ENCODE peak calls at places on chromosomes 12 and 14, in six cellular contexts. K is SK-N-SH, E is neural progenitor cell, L is MM.1S, V is PC-3, O is HCT116. T is an unnamed sample. For H3K79me2, the result is how much of the 10 kb centered on the place peaks cover.

GRCh38 chr14:69632752-69633151 is 21.4 kb downstream of the SUSD6 start:
- DNase-seq in V (no peak), K (no peak), E (no peak), L (no peak), O (no peak), T (no peak)

GRCh38 chr14:93970589-93970966 is 5.8 kb downstream of the ASB2 start:
- DNase-seq in V (peak), O (peak), E (peak), L (peak), K (peak), T (peak)

GRCh38 chr14:90522585-90523191 is 125.9 kb downstream of the CALM1 start:
- DNase-seq in E (peak), L (no peak), V (peak), O (no peak), K (peak), T (peak)

GRCh38 chr14:82501554-82501953 is 967.9 kb upstream of the SEL1L start:
- DNase-seq in O (no peak), E (no peak), K (no peak), L (no peak), V (no peak), T (no peak)

GRCh38 chr14:34223302-34224150 is 238.5 kb downstream of the SPTSSA start:
- DNase-seq in K (no peak), V (peak), E (peak), L (no peak), O (no peak), T (no peak)

GRCh38 chr12:14910090-14910915 is 24.6 kb upstream of the MGP start:
- DNase-seq in O (peak), K (no peak), L (no peak), E (no peak), V (peak), T (peak)

GRCh38 chr12:116578051-116578450 is 18.9 kb downstream of the MAP1LC3B2 start:
- DNase-seq in O (no peak), E (no peak), V (no peak), K (no peak), L (no peak), T (no peak)

GRCh38 chr14:37985826-37986470 is 221.8 kb upstream of the SSTR1 start:
- DNase-seq in K (peak), L (peak), V (peak), O (peak), E (peak), T (peak)

GRCh38 chr14:64266206-64266605 is 28.0 kb downstream of the ESR2 start:
- DNase-seq in O (no peak), V (peak), L (peak), E (no peak), K (no peak), T (peak)

GRCh38 chr14:69625299-69626131 is 14.1 kb downstream of the SUSD6 start:
- DNase-seq in K (no peak), E (no peak), L (peak), V (no peak), O (no peak), T (no peak)

GRCh38 chr12:118467576-118467975 is 91.2 kb downstream of the SUDS3 start:
- DNase-seq in E (no peak), L (no peak), K (no peak), V (no peak), O (no peak), T (no peak)

GRCh38 chr12:57750561-57751431 is 1.3 kb downstream of the CDK4 start:
- DNase-seq in V (no peak), L (no peak), O (no peak), E (no peak), K (no peak), T (no peak)

GRCh38 chr12:3803865-3804472 is 51.1 kb upstream of the CRACR2A start:
- DNase-seq in V (peak), K (peak), E (peak), L (peak), O (peak), T (peak)

GRCh38 chr12:29869916-29870315 is 86.2 kb upstream of the TMTC1 start:
- DNase-seq in L (no peak), K (no peak), V (no peak), E (no peak), O (no peak), T (no peak)

GRCh38 chr14:52077261-52077984 is 8.6 kb upstream of the NID2 start:
- DNase-seq in V (peak), O (no peak), E (no peak), L (no peak), K (no peak), T (peak)

GRCh38 chr14:38208825-38209562 is 1.3 kb downstream of the SSTR1 start:
- DNase-seq in V (no peak), K (no peak), E (peak), L (no peak), O (no peak), T (peak)

GRCh38 chr14:38951451-38951850 is 151.6 kb downstream of the SEC23A start:
- DNase-seq in E (no peak), V (no peak), K (no peak), L (no peak), O (no peak), T (peak)

GRCh38 chr12:89200217-89200616 is 152.1 kb downstream of the DUSP6 start:
- DNase-seq in K (no peak), E (no peak), V (no peak), O (no peak), L (no peak), T (no peak)

GRCh38 chr14:89445252-89445973 is 28.4 kb upstream of the FOXN3 start:
- DNase-seq in E (no peak), L (no peak), K (no peak), V (no peak), O (no peak), T (peak)

GRCh38 chr12:89960011-89960507 is 251.4 kb upstream of the ATP2B1 start:
- DNase-seq in L (no peak), E (no peak), K (no peak), O (no peak), V (peak), T (peak)

GRCh38 chr14:90344920-90345557 is 13.3 kb upstream of the NRDE2 start:
- DNase-seq in K (no peak), O (no peak), L (no peak), V (no peak), E (no peak), T (peak)

GRCh38 chr12:126747530-126748149 is 1519.3 kb upstream of the TMEM132C start:
- DNase-seq in V (peak), L (no peak), O (peak), K (peak), E (peak), T (peak)

GRCh38 chr14:59919582-59920377 is at the start of gene LRRC9:
- DNase-seq in K (peak), V (no peak), E (peak), O (no peak), L (no peak), T (peak)

GRCh38 chr12:5201554-5202243 is 158.0 kb downstream of the KCNA5 start:
- DNase-seq in K (peak), O (no peak), L (no peak), E (peak), V (peak), T (no peak)

GRCh38 chr12:82124711-82125110 is 233.5 kb downstream of the CCDC59 start:
- DNase-seq in K (no peak), E (no peak), O (no peak), V (peak), L (no peak), T (peak)

GRCh38 chr14:35331605-35332516 is 39.7 kb downstream of the PSMA6 start:
- DNase-seq in K (peak), V (peak), O (peak), L (no peak), E (no peak), T (peak)

GRCh38 chr14:40656301-40656700 is 950.4 kb upstream of the LRFN5 start:
- DNase-seq in V (no peak), E (no peak), O (no peak), K (no peak), L (no peak), T (no peak)

GRCh38 chr12:93403988-93404803 is 26.5 kb downstream of the NUDT4 start:
- DNase-seq in E (no peak), V (no peak), L (no peak), K (no peak), O (no peak), T (no peak)

GRCh38 chr12:109861689-109862314 is 18.5 kb downstream of the GLTP start:
- DNase-seq in O (no peak), V (no peak), E (no peak), L (no peak), K (no peak), T (no peak)

GRCh38 chr12:103523771-103524170 is 28.0 kb upstream of the C12orf42 start:
- DNase-seq in E (no peak), V (no peak), K (no peak), O (no peak), L (no peak), T (no peak)

GRCh38 chr12:58298793-58299192 is 357.4 kb downstream of the ATP23 start:
- DNase-seq in L (no peak), K (no peak), E (no peak), V (no peak), O (no peak), T (no peak)

GRCh38 chr14:103374121-103374520 is 11.1 kb upstream of the MARK3 start:
- DNase-seq in L (no peak), O (no peak), K (peak), E (no peak), V (no peak), T (no peak)

GRCh38 chr14:104892517-104893434 is 27.7 kb downstream of the CEP170B start:
- DNase-seq in K (peak), V (no peak), L (no peak), E (no peak), O (no peak), T (no peak)

GRCh38 chr12:32270818-32271710 is 128.3 kb upstream of the FGD4 start:
- DNase-seq in O (no peak), V (peak), K (peak), L (no peak), E (peak), T (peak)

GRCh38 chr14:36264595-36264994 is 55.8 kb downstream of the MBIP start:
- DNase-seq in V (no peak), K (no peak), O (no peak), L (no peak), E (no peak), T (no peak)

GRCh38 chr14:71668186-71668912 is 263.9 kb upstream of the RGS6 start:
- DNase-seq in K (no peak), E (no peak), V (no peak), L (no peak), O (no peak), T (no peak)

GRCh38 chr14:99015833-99016232 is 256.2 kb downstream of the BCL11B start:
- DNase-seq in V (no peak), E (no peak), L (no peak), O (no peak), K (no peak), T (no peak)

GRCh38 chr12:93862424-93862823 is 185.2 kb downstream of the CRADD start:
- DNase-seq in E (no peak), O (no peak), K (no peak), L (no peak), V (no peak), T (peak)

GRCh38 chr12:19082365-19082911 is 47.1 kb upstream of the PLEKHA5 start:
- DNase-seq in V (no peak), O (no peak), L (peak), E (no peak), K (no peak), T (no peak)

GRCh38 chr12:86158956-86159355 is 97.2 kb downstream of the MGAT4C start:
- DNase-seq in V (no peak), K (no peak), O (no peak), L (no peak), E (no peak), T (no peak)
- TF ChIP-seq EZH2phosphoT487 in V (no peak), K (no peak), O (no peak), L (no peak), E (no peak), T (no peak)

GRCh38 chr12:120231316-120232011 is 30.6 kb upstream of the RPLP0 start:
- DNase-seq in O (peak), E (no peak), V (peak), K (no peak), L (no peak), T (peak)

GRCh38 chr12:120230974-120231315 is 30.0 kb upstream of the RPLP0 start:
- DNase-seq in K (no peak), V (no peak), L (no peak), O (no peak), E (no peak), T (no peak)

GRCh38 chr12:120229071-120229582 is 28.2 kb upstream of the RPLP0 start:
- DNase-seq in O (no peak), E (no peak), L (no peak), K (peak), V (peak), T (no peak)

GRCh38 chr12:120229583-120230325 is 28.8 kb upstream of the RPLP0 start:
- DNase-seq in L (no peak), E (peak), K (peak), O (no peak), V (peak), T (peak)

GRCh38 chr12:120230326-120230973 is 29.5 kb upstream of the RPLP0 start:
- DNase-seq in V (peak), L (no peak), O (peak), K (peak), E (peak), T (peak)
- H3K79me2 ChIP-seq in V (half or more), L (under half), O (half or more), K (half or more), E (under half), T (half or more)

DNA sequence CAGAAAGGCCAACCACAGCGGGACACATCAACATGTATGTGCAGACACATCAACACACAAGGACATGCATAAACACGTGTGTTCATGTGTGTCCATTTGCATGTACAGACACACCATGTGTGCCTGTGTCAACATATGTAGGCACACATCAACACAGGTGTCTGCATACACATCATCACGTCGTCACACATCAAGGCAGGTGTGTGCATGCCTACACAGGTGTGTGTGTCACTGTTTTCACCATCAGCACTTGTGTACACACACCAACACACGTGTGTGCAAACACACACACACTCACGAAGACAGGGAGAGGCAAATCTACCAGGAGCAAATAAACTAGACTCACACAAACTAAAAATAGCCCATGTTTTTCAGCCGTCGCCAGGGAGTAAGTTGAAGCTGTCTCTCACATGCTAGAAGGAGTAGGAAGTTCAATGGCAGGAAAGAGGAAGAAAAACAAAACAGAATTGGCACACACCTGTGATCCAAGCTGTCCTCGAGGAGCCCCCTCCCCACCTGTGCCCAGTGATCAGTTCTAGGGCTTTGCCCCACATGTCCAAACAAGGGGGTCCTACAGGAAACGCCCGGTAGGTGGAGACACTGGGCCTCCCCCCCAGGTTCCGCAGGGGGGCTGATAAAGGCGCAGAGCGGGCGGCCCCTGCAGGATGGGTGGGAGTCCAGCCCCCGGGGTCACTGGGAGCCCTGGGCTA is 7.4 kb downstream of the SCARB1 start:
- DNase-seq in O (no peak), V (no peak), L (no peak), K (no peak), E (no peak), T (no peak)
- H3K9ac ChIP-seq in O (no peak), V (no peak), L (no peak), K (no peak), E (no peak), T (no peak)

DNA sequence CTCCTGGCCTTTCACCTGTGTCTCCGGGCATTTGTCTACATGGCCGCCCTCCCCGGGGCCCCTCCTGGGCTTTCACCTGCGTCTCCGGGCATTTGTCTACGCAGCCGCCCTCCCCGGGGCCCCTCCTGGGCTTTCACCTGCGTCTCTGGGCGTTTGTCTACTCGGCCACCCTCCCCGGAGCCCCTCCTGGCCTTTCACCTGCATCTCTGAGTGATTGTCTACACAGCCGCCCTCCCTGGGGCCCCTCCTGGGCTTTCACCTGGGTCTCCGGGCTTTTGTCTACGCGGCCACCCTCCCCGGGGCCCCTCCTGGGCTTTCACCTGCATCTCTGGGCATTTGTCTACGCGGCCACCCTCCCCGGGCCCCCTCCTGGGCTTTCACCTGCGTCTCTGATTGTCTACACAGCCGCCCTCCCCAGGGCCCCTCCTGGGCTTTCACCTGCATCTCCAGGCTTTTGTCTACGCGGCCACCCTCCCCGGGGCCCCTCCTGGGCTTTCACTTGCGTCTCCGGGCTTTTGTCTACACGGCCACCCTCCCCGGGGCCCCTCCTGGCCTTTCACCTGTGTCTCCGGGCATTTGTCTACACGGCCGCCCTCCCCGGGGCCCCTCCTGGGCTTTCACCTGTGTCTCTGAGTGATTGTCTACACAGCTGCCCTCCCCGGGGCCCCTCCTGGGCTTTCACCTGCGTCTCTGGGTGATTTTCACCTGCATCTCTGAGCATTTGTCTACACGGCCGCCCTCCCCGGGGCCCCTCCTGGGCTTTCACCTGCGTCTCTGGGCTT is 68.0 kb upstream of the GALNT9 start:
- DNase-seq in L (no peak), E (no peak), V (no peak), O (no peak), K (no peak), T (no peak)
- TF ChIP-seq EZH2phosphoT487 in L (no peak), E (no peak), V (no peak), O (no peak), K (no peak), T (no peak)

GRCh38 chr12:49741882-49742620 is 694 bp downstream of the TMBIM6 start:
- DNase-seq in O (peak), V (peak), E (peak), K (peak), L (peak), T (peak)
- H3K79me2 ChIP-seq in O (half or more), V (half or more), E (half or more), K (half or more), L (half or more), T (half or more)

GRCh38 chr12:48388938-48389337 is 38.2 kb upstream of the ZNF641 start:
- DNase-seq in K (no peak), O (no peak), E (no peak), L (no peak), V (peak), T (peak)

GRCh38 chr12:48390026-48390425 is 39.3 kb upstream of the ZNF641 start:
- DNase-seq in K (no peak), V (no peak), O (no peak), E (no peak), L (no peak), T (no peak)

GRCh38 chr12:48388430-48388829 is 37.7 kb upstream of the ZNF641 start:
- DNase-seq in E (no peak), L (no peak), O (no peak), V (peak), K (no peak), T (peak)

GRCh38 chr12:48389409-48389808 is 38.7 kb upstream of the ZNF641 start:
- DNase-seq in K (no peak), E (no peak), L (no peak), V (no peak), O (no peak), T (no peak)
- H3K9ac ChIP-seq in K (no peak), E (no peak), L (no peak), V (no peak), O (no peak), T (no peak)

GRCh38 chr14:101126376-101127130 is 223.0 kb upstream of the RTL1 start:
- DNase-seq in L (no peak), K (no peak), V (no peak), E (no peak), O (no peak), T (no peak)

GRCh38 chr14:101125719-101126375 is 222.3 kb upstream of the RTL1 start:
- DNase-seq in V (no peak), L (no peak), E (no peak), O (no peak), K (no peak), T (no peak)

GRCh38 chr14:101124860-101125259 is 221.3 kb upstream of the RTL1 start:
- DNase-seq in O (no peak), K (no peak), L (no peak), V (no peak), E (no peak), T (no peak)

GRCh38 chr14:101123639-101124525 is 220.4 kb upstream of the RTL1 start:
- DNase-seq in K (peak), E (no peak), O (no peak), L (no peak), V (no peak), T (no peak)

GRCh38 chr14:101125313-101125712 is 221.8 kb upstream of the RTL1 start:
- DNase-seq in V (no peak), E (no peak), K (no peak), L (no peak), O (no peak), T (no peak)
- TF ChIP-seq EZH2phosphoT487 in V (no peak), E (no peak), K (no peak), L (no peak), O (no peak), T (no peak)

GRCh38 chr12:78885466-78885865 is 20.9 kb downstream of the SYT1 start:
- DNase-seq in K (no peak), E (peak), O (no peak), V (no peak), L (peak), T (no peak)
- H3K79me2 ChIP-seq in K (under half), E (under half), O (half or more), V (under half), L (under half), T (under half)

GRCh38 chr12:2049604-2050540 is 2.9 kb upstream of the CACNA1C start:
- DNase-seq in V (no peak), K (no peak), L (peak), E (no peak), O (no peak), T (peak)

GRCh38 chr12:2053675-2054070 is 886 bp downstream of the CACNA1C start:
- DNase-seq in K (peak), E (peak), V (no peak), O (no peak), L (no peak), T (peak)

GRCh38 chr12:2051700-2052625 is 824 bp upstream of the CACNA1C start:
- DNase-seq in V (no peak), O (no peak), E (peak), K (peak), L (no peak), T (peak)

GRCh38 chr12:2054091-2055018 is 1.6 kb downstream of the CACNA1C start:
- DNase-seq in V (no peak), O (no peak), L (no peak), K (peak), E (peak), T (peak)

GRCh38 chr12:2052861-2053674 is at the start of gene CACNA1C:
- DNase-seq in K (peak), O (no peak), L (peak), V (no peak), E (peak), T (peak)
- H3K9ac ChIP-seq in K (peak), O (no peak), L (no peak), V (no peak), E (no peak), T (peak)